ENCODE peak calls at places on chromosomes 13 and 19, in ten cellular contexts. H, I, C, X, M, V, D, W, J and E are unnamed samples.

GRCh38 chr19:35717665-35718344 is at the start of gene KMT2B:
- DNase-seq in H (peak; percentile 94), I (no peak), C (peak; percentile 98), X (peak; percentile 94), M (no peak), V (peak; percentile 97), D (peak; percentile 71), W (peak; percentile 97), J (peak; percentile 99), E (no peak)

GRCh38 chr13:105914637-105915036 is 620.8 kb downstream of the EFNB2 start:
- DNase-seq in H (no peak), I (peak; percentile 88), C (no peak), X (no peak), M (no peak), V (no peak), D (peak; percentile 77), W (peak; percentile 42), J (no peak), E (peak; percentile 91)

GRCh38 chr13:95509521-95510315 is 42.8 kb upstream of the CLDN10 start:
- DNase-seq in H (no peak), I (peak; percentile 81), C (no peak), X (peak; percentile 84), M (no peak), V (no peak), D (no peak), W (no peak), J (no peak), E (peak; percentile 61)

GRCh38 chr13:47126432-47126831 is 229.6 kb upstream of the HTR2A start:
- DNase-seq in H (no peak), I (peak; percentile 60), C (no peak), X (peak; percentile 12), M (peak; percentile 51), V (no peak), D (no peak), W (no peak), J (no peak), E (peak; percentile 30)

GRCh38 chr19:16262618-16263017 is 62.0 kb upstream of the KLF2 start:
- DNase-seq in H (peak; percentile 77), I (no peak), C (no peak), X (no peak), M (peak; percentile 61), V (no peak), D (no peak), W (peak; percentile 66), J (peak; percentile 67), E (no peak)

GRCh38 chr13:27797228-27797624 is 4.9 kb downstream of the GSX1 start:
- DNase-seq in H (no peak), I (peak; percentile 19), C (peak; percentile 95), X (no peak), M (peak; percentile 92), V (peak; percentile 49), D (no peak), W (peak; percentile 47), J (no peak), E (no peak)

GRCh38 chr19:13056052-13056660 is 46.5 kb downstream of the LYL1 start:
- DNase-seq in H (no peak), I (peak; percentile 76), C (peak; percentile 73), X (no peak), M (peak; percentile 84), V (no peak), D (no peak), W (no peak), J (peak; percentile 85), E (peak; percentile 32)

GRCh38 chr13:21901326-21901725 is 230.5 kb downstream of the FGF9 start:
- DNase-seq in H (no peak), I (no peak), C (no peak), X (no peak), M (no peak), V (no peak), D (no peak), W (no peak), J (no peak), E (no peak)

GRCh38 chr13:49086711-49087110 is 111.0 kb downstream of the FNDC3A start:
- DNase-seq in H (no peak), I (peak; percentile 83), C (no peak), X (no peak), M (no peak), V (no peak), D (peak; percentile 61), W (no peak), J (no peak), E (peak; percentile 27)

DNA sequence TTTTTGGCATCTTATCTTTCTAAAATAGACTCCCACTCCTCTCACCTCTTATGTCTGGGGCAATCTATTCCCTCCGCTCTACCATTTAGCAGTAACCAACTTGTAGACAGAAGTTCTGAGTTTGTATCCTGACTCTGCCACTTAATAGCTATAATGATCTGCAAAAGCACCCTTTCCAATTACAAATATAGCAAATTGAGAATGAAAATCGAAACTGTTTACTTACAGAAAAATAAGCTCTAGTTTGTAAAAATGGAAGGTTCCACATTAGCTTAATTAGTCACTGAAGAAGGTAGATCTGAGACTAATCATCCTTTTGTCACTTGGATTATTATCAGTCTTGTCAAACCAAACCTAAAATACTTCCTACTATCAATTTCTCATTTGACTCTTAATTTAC is 409.3 kb downstream of the DIAPH3 start:
- DNase-seq in H (no peak), I (no peak), C (no peak), X (no peak), M (no peak), V (no peak), D (no peak), W (no peak), J (no peak), E (no peak)
- H3K4me3 ChIP-seq in H (no peak overlapping the region), I (no peak overlapping the region), C (no peak overlapping the region), X (no peak overlapping the region), M (no peak overlapping the region), V (no peak overlapping the region), D (no peak overlapping the region), W (no peak overlapping the region), J (no peak overlapping the region), E (no peak overlapping the region)

GRCh38 chr19:342128-342455 is 2.5 kb downstream of the MIER2 start:
- DNase-seq in H (no peak), I (no peak), C (no peak), X (no peak), M (no peak), V (no peak), D (no peak), W (no peak), J (no peak), E (no peak)
- H3K4me3 ChIP-seq in H (no peak overlapping the region), I (peak overlapping the region; percentile 73), C (peak overlapping the region; percentile 71), X (peak overlapping the region; percentile 65), M (peak overlapping the region; percentile 99), V (no peak overlapping the region), D (peak overlapping the region; percentile 48), W (no peak overlapping the region), J (peak overlapping the region; percentile 78), E (peak overlapping the region; percentile 68)

DNA sequence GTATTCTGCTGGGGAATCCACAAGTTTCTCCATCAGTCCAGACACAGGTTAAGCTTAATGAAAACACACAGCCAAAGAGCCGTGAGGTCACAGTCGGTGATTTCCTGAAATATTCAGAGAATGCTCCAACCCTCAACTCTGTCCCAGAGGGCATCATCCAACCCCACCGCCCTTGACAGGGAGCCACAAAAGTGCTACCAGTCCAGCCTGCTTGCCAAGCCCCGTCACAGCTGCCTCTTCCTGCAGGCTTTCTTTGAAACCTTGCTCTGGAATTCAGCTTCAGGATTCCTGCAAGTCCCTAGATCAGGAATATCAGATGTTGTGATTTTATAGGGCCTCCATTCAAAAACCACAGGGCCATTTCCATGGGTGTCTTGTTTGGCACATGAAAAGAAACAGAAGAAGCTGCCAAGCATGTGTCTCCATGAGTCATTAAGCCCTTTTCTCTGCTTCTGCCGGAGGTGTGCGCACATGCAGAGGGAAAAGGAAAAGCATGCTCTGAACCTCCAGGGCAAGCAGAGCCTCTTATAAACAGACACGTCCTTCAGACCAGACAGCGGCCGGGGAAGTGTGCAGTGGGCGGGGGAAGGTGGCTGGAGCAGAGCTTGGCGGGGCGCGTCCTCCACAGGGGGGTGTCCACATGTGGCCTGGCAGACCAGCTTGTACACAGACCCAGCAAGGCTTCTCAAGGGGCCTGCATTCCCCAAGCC is 164.7 kb downstream of the KATNAL1 start:
- DNase-seq in H (no peak), I (peak; percentile 97), C (peak; percentile 28), X (no peak), M (peak; percentile 71), V (no peak), D (peak; percentile 99), W (no peak), J (peak; percentile 75), E (peak; percentile 97)
- H3K4me3 ChIP-seq in H (no peak overlapping the region), I (no peak overlapping the region), C (no peak overlapping the region), X (no peak overlapping the region), M (no peak overlapping the region), V (no peak overlapping the region), D (no peak overlapping the region), W (no peak overlapping the region), J (no peak overlapping the region), E (no peak overlapping the region)

GRCh38 chr13:20141238-20142018 is 19.4 kb downstream of the GJA3 start:
- DNase-seq in H (no peak), I (no peak), C (no peak), X (no peak), M (peak; percentile 24), V (no peak), D (no peak), W (peak; percentile 95), J (no peak), E (no peak)

GRCh38 chr13:20142927-20143480 is 17.8 kb downstream of the GJA3 start:
- DNase-seq in H (no peak), I (no peak), C (no peak), X (no peak), M (peak; percentile 30), V (no peak), D (no peak), W (no peak), J (no peak), E (no peak)

GRCh38 chr13:20144141-20144850 is 16.6 kb downstream of the GJA3 start:
- DNase-seq in H (no peak), I (no peak), C (no peak), X (no peak), M (peak; percentile 38), V (no peak), D (no peak), W (no peak), J (no peak), E (no peak)

GRCh38 chr13:20140487-20140886 is 20.4 kb downstream of the GJA3 start:
- DNase-seq in H (no peak), I (no peak), C (no peak), X (no peak), M (peak; percentile 20), V (no peak), D (no peak), W (no peak), J (no peak), E (no peak)

DNA sequence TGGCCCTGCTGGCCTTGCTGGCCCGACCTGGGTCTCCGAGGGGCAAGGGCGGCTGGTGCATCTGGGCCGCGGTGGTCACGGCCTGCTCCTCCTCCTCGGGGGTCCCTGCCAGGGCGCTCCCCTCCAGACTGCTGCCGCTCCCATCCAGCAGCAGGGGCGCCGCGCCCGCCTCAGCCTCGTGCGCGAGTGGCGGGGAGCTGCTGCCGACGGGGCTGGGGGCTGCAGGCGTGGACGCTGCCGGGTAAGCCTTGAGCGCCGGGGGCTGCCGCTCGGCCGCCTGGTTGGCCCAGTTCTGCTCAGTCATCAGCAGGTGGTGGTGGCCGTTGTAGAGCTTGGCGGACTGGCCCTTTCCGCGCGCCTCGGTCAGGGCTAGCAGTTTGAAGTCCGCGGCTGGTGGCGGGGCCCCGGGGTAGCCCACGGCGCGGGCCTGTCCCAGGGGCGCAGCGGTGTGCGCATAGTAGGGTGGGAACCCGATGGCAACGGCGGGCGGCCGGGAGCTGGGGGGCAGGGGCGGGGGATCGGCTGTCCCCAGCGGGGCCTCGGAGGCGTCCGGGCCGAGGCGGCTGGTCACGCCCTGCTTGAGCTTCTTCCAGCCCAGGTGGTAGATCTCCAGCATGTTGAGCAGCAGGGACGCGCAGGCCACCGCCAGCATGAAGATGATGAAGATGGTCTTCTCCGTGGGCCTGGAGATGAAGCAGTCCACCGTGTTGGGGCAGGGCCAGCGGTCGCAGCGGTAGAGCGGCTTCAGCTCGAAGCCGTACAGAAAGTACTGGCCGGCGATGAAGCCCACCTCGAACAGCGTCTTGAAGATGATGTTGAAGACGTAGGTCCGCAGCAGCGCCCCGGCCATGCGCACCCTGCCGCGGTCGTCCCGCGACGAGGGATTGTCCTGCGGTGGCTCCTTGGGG is 18.6 kb downstream of the GJA3 start:
- DNase-seq in H (no peak), I (no peak), C (peak; percentile 53), X (no peak), M (peak; percentile 53), V (no peak), D (no peak), W (no peak), J (peak; percentile 48), E (no peak)
- H3K4me3 ChIP-seq in H (no peak overlapping the region), I (no peak overlapping the region), C (peak overlapping the region; percentile 36), X (no peak overlapping the region), M (no peak overlapping the region), V (no peak overlapping the region), D (no peak overlapping the region), W (no peak overlapping the region), J (no peak overlapping the region), E (no peak overlapping the region)